ENCODE peak calls at places on chromosomes 3 and 15, in four cellular contexts. K is IMR-90, A is stomach, P is B cell. V is an unnamed sample.

GRCh38 chr3:174826069-174826468 is 33.1 kb upstream of the NAALADL2 start:
- DNase-seq in P (no peak), K (no peak), A (no peak), V (no peak)

GRCh38 chr15:83358972-83359564 is 74.6 kb upstream of the BNC1 start:
- DNase-seq in A (no peak), K (no peak), P (no peak), V (no peak)

GRCh38 chr3:32873491-32874130 is 55.8 kb downstream of the TRIM71 start:
- DNase-seq in K (no peak), P (no peak), A (peak), V (no peak)

GRCh38 chr3:89059201-89059600 is 48.2 kb upstream of the EPHA3 start:
- DNase-seq in A (no peak), P (no peak), K (no peak), V (no peak)

GRCh38 chr3:106376016-106376415 is 507.2 kb upstream of the CBLB start:
- DNase-seq in A (no peak), P (no peak), K (no peak), V (no peak)

GRCh38 chr15:63052128-63052826 is 9.7 kb downstream of the TPM1 start:
- DNase-seq in P (no peak), A (no peak), K (no peak), V (no peak)

GRCh38 chr3:2655229-2655701 is 454.9 kb downstream of the IL5RA start:
- DNase-seq in P (no peak), A (no peak), K (peak), V (no peak)

GRCh38 chr15:28037969-28038640 is 61.0 kb downstream of the OCA2 start:
- DNase-seq in K (no peak), A (no peak), P (no peak), V (no peak)

GRCh38 chr3:45841380-45841700 is 579 bp downstream of the LZTFL1 start:
- DNase-seq in P (no peak), A (no peak), K (peak), V (no peak)

GRCh38 chr3:184315871-184316661 is 1.7 kb downstream of the EIF4G1 start:
- DNase-seq in A (no peak), P (no peak), K (peak), V (no peak)

GRCh38 chr3:197458179-197458707 is 97.5 kb downstream of the BDH1 start:
- DNase-seq in P (no peak), A (peak), K (peak), V (no peak)

GRCh38 chr3:87045473-87045872 is 54.5 kb upstream of the VGLL3 start:
- DNase-seq in P (no peak), A (no peak), K (no peak), V (no peak)

GRCh38 chr15:64524778-64525177 is 64.4 kb downstream of the ZNF609 start:
- DNase-seq in A (no peak), K (peak), P (no peak), V (no peak)

GRCh38 chr15:82952156-82953081 is at the start of gene HOMER2:
- DNase-seq in A (peak), P (no peak), K (no peak), V (no peak)

GRCh38 chr15:65056868-65057548 is 10.8 kb downstream of the RASL12 start:
- DNase-seq in A (peak), P (no peak), K (peak), V (no peak)

GRCh38 chr3:118628704-118629341 is 405.8 kb downstream of the IGSF11 start:
- DNase-seq in K (peak), P (no peak), A (peak), V (no peak)

GRCh38 chr3:149390316-149390715 is 12.9 kb upstream of the TM4SF1 start:
- DNase-seq in A (no peak), K (no peak), P (no peak), V (no peak)

GRCh38 chr15:62782100-62782791 is 260.3 kb upstream of the TPM1 start:
- DNase-seq in K (peak), A (peak), P (no peak), V (no peak)

GRCh38 chr3:149784064-149784704 is 8.2 kb downstream of the ANKUB1 start:
- DNase-seq in K (peak), A (no peak), P (no peak), V (no peak)

GRCh38 chr3:108914774-108915641 is 38.7 kb downstream of the GUCA1C start:
- DNase-seq in P (peak), K (peak), A (peak), V (no peak)

GRCh38 chr3:176780766-176781165 is 416.5 kb downstream of the TBL1XR1 start:
- DNase-seq in K (no peak), P (no peak), A (no peak), V (no peak)

GRCh38 chr3:29486917-29487316 is 206.0 kb downstream of the RBMS3 start:
- DNase-seq in P (no peak), A (no peak), K (no peak), V (no peak)

GRCh38 chr3:41848745-41849574 is 112.9 kb downstream of the ULK4 start:
- DNase-seq in P (no peak), A (no peak), K (no peak), V (no peak)

GRCh38 chr15:38842991-38843610 is 278.5 kb upstream of the RASGRP1 start:
- DNase-seq in A (no peak), P (no peak), K (peak), V (no peak)

GRCh38 chr3:67500699-67501098 is 153.7 kb downstream of the SUCLG2 start:
- DNase-seq in A (no peak), P (no peak), K (no peak), V (no peak)

GRCh38 chr3:152718810-152719209 is 116.1 kb upstream of the P2RY1 start:
- DNase-seq in K (no peak), P (no peak), A (no peak), V (no peak)

GRCh38 chr3:72888546-72889309 is 882 bp downstream of the GXYLT2 start:
- DNase-seq in P (no peak), A (no peak), K (peak), V (no peak)
- TF ChIP-seq CTCF in P (no peak), A (no peak), K (no peak), V (no peak)

DNA sequence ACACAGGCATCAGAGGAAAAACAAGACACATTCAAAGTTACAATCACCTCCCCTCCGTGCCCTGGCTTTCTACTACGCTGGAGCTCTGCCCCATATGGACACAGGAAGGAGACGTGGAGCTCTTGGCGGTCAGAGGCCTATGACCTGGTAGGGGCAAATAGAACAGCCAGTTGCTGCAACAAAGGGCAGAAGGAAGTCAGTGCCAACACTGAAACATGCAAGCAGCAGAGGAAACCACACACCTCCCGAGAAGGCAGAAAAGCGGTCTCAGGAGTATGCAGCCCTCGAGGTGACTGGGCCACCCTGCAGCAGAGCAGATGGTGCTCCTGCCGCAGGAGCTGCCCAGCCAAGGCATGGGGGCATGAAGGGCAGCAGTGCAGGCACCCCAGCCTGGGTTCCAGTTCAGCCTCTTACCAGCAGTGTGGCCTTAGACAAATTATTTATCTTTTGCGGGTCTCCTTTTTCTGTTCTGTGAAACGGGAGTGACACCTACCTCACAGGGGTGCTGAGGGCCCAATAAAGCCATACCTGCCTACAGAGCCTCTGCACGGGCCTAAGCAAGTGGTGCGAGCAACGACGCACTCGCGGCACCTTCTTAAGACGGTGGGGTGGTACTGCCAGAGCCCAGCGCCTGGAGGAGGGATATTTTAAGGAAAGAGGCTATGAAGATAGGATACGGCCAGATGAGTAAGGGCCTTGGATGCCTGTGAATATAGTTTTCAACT is 8.6 kb downstream of the ZXDC start:
- DNase-seq in A (no peak), P (peak), K (no peak), V (no peak)
- TF ChIP-seq CTCF in A (no peak), P (no peak), K (no peak), V (no peak)

GRCh38 chr15:92669432-92669831 is 13.9 kb upstream of the FAM174B start:
- DNase-seq in A (no peak), P (no peak), K (no peak), V (no peak)
- TF ChIP-seq CTCF in A (no peak), P (no peak), K (no peak), V (no peak)

DNA sequence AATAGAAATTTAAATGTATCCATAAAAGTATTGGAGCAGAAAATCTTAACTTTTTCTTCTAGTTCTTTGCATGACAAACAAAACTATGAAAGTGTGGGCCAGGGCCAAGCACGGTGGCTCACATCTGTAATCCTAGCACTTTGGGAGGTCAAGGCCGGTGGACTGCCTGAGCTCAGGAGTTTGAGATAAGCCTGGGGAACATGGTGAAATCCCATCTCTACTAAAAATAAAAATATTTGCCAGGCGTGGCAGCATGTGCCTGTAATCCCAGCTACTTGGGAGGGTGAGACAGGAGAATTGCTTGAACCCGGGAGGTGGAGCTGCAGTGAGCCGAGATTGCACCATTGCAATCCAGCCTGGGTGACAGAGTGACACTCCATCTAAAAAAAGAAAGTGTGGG is 93.0 kb upstream of the ASB14 start:
- DNase-seq in P (no peak), K (no peak), A (no peak), V (no peak)
- TF ChIP-seq CTCF in P (no peak), K (no peak), A (no peak), V (no peak)

DNA sequence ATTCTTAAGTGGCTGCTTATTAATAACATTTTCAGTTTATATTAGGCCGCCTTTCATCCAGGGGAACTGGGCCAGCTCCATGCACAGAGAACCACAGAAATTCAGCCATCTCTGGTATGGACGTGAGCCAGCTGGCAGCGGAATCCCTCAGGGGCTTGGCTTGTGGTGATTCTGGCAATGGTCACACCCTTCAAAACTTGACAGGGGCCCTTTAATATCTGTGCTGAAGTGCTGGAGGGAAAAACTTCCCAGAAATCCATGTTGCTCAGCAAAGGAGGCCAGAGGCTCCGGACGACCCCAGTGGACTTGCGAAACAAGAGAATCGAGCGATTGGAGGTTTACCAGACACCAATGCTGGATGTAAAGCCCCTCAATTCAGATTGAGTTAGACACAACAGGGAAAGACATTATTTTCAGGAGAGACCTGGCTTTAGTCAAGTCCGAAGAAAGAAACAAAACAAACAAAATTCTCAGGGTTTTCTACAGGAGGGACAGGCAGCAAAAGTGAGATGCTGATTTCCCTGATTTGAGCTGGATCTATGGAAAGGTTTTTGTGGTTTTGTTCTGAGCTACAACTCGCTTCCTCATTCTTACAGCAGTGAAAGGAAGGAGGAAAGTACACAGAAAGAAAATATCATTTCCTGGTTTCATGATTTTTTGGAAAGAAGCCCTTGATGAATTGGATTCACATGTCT is 11.1 kb downstream of the PRICKLE2 start:
- DNase-seq in A (peak), P (no peak), K (peak), V (no peak)
- TF ChIP-seq CTCF in A (no peak), P (no peak), K (no peak), V (no peak)

DNA sequence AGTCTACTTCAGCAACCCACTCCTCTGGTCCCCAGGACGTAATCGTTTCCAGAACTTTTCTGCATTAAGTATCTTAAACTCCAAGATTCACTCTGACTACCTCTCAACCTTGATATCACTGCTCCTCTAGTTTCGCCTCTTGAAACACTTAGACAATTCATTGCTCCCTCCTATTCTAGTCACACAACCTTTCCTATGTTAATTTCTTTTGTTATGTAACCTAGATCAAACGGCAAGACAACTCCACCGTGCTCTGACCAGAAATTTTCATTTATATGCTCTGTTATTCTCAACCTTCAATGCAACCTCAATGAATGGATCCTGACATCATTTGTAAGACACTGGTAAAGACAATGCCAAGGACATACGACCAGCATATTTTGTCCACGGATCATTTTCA is 71.3 kb downstream of the CADM2 start:
- DNase-seq in P (no peak), K (no peak), A (no peak), V (no peak)
- TF ChIP-seq CTCF in P (no peak), K (no peak), A (no peak), V (no peak)

DNA sequence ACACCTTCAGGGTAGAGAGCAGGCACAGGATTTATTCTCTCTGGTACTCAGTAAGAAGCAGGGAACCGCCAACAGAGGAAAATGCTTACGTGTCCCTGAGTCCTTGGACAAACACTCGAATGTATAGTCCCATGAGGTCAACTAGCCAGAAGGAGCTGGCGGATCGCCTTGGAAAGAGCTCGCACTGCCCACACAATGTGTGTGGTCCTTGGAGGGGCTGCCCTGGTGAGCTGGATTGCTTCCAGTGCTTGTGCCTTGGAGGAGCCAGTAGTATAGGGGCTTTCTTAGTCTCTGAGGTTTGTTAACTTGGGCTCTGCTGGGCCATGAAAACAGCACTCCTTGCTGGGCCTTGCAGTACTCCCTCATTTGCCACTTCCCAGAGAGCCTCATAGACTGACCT is 40.7 kb upstream of the VILL start:
- DNase-seq in A (no peak), K (peak), P (no peak), V (no peak)
- TF ChIP-seq CTCF in A (no peak), K (no peak), P (no peak), V (no peak)

GRCh38 chr3:122392868-122393844 is 9.2 kb downstream of the FAM162A start:
- DNase-seq in K (peak), P (peak), A (no peak), V (no peak)
- TF ChIP-seq CTCF in K (peak), P (peak), A (peak), V (peak)

GRCh38 chr15:70907784-70908471 is 15.3 kb downstream of the LRRC49 start:
- DNase-seq in P (no peak), K (no peak), A (no peak), V (no peak)
- TF ChIP-seq CTCF in P (no peak), K (no peak), A (no peak), V (peak)